ENCODE peak calls at places on chromosomes 3 and 15, in seven cellular contexts. X, P, B, I, R, D and T are unnamed samples.

GRCh38 chr3:144942501-144943197 is 971.0 kb downstream of the DIPK2A start:
- DNase-seq in D (no peak), I (no peak), P (no peak), R (no peak), X (no peak), B (no peak), T (no peak)

GRCh38 chr3:3552741-3553140 is 246.5 kb upstream of the LRRN1 start:
- DNase-seq in X (no peak), P (no peak), D (no peak), B (no peak), I (peak; percentile 1), R (no peak), T (no peak)

GRCh38 chr3:149091983-149092382 is 5.7 kb upstream of the HLTF start:
- DNase-seq in D (no peak), B (no peak), P (no peak), X (no peak), I (no peak), R (no peak), T (no peak)

GRCh38 chr3:56775356-56775914 is 26.3 kb downstream of the ARHGEF3 start:
- DNase-seq in X (no peak), B (peak; percentile 54), P (no peak), D (no peak), I (no peak), R (no peak), T (no peak)

GRCh38 chr15:67176195-67176971 is 78.1 kb downstream of the AAGAB start:
- DNase-seq in D (no peak), X (peak; percentile 71), P (peak; percentile 62), I (no peak), R (no peak), B (no peak), T (no peak)

GRCh38 chr3:120198305-120198878 is 86.6 kb downstream of the GPR156 start:
- DNase-seq in I (peak; percentile 61), B (peak; percentile 60), D (no peak), R (no peak), X (no peak), P (no peak), T (no peak)

GRCh38 chr3:125240496-125240895 is 27.9 kb upstream of the SLC12A8 start:
- DNase-seq in R (no peak), I (peak; percentile 34), B (peak; percentile 60), D (no peak), P (peak; percentile 40), X (no peak), T (no peak)

GRCh38 chr3:111338059-111338698 is 203.8 kb upstream of the CD96 start:
- DNase-seq in B (peak; percentile 90), R (no peak), X (peak; percentile 23), I (peak; percentile 89), D (no peak), P (peak; percentile 61), T (peak; percentile 42)

GRCh38 chr15:42608110-42608531 is 32.7 kb downstream of the STARD9 start:
- DNase-seq in P (peak; percentile 55), X (no peak), D (no peak), B (no peak), I (no peak), R (peak; percentile 6), T (no peak)

GRCh38 chr15:97078556-97078955 is 748.1 kb downstream of the NR2F2 start:
- DNase-seq in I (no peak), R (no peak), P (no peak), D (no peak), B (no peak), X (no peak), T (no peak)

GRCh38 chr3:182605882-182606611 is 187.3 kb upstream of the ATP11B start:
- DNase-seq in I (no peak), R (no peak), P (no peak), B (no peak), X (no peak), D (no peak), T (no peak)

GRCh38 chr15:74959643-74959939 is 3.0 kb upstream of the RPP25 start:
- DNase-seq in D (no peak), R (no peak), P (no peak), I (no peak), B (no peak), X (no peak), T (no peak)
- TF ChIP-seq CTCF in D (no peak), R (no peak), P (no peak), I (no peak), B (no peak), X (no peak), T (no peak)

GRCh38 chr15:29734917-29735572 is 87.2 kb downstream of the TJP1 start:
- DNase-seq in I (no peak), X (no peak), B (no peak), D (no peak), R (no peak), P (no peak), T (no peak)

GRCh38 chr15:29731865-29732264 is 90.4 kb downstream of the TJP1 start:
- DNase-seq in D (no peak), P (no peak), R (no peak), I (no peak), B (no peak), X (no peak), T (no peak)

GRCh38 chr15:29736012-29736744 is 86.1 kb downstream of the TJP1 start:
- DNase-seq in R (no peak), I (no peak), B (no peak), P (no peak), D (no peak), X (no peak), T (no peak)

GRCh38 chr15:29740692-29741311 is 81.5 kb downstream of the TJP1 start:
- DNase-seq in R (no peak), P (no peak), I (no peak), B (peak; percentile 9), D (no peak), X (no peak), T (no peak)

GRCh38 chr15:29736745-29737023 is 85.6 kb downstream of the TJP1 start:
- DNase-seq in D (no peak), P (no peak), X (peak; percentile 39), R (no peak), B (peak; percentile 66), I (peak; percentile 18), T (no peak)
- H3K4me3 ChIP-seq in D (no peak overlapping the region), P (no peak overlapping the region), X (no peak overlapping the region), R (no peak overlapping the region), B (no peak overlapping the region), I (no peak overlapping the region), T (no peak overlapping the region)

GRCh38 chr15:76011611-76012010 is 613 bp downstream of the NRG4 start:
- DNase-seq in B (no peak), P (no peak), I (no peak), R (no peak), D (no peak), X (no peak), T (no peak)
- TF ChIP-seq CTCF in B (no peak), P (no peak), I (no peak), R (no peak), D (no peak), X (no peak), T (no peak)

DNA sequence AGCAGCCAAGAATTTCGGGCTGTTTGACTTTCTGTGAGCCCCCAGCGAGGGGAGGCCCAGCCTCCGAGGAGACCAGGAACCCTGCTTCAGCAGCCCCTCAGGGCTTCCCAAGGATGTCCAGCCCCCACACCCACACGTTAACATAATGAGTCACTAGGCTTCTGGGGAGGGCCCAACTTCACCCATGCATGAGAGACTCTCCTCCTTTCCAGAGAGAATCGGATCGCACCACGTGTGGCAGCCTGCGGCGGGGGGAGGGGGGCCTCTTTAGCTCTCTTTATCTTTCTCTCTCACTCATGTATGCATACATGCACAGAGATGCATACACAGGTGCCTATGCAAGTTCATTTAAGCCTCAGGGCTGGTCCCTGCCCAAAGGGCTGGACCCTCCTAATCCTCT is 3.1 kb upstream of the AP2M1 start:
- DNase-seq in D (no peak), I (peak; percentile 34), R (no peak), X (no peak), B (peak; percentile 58), P (no peak), T (no peak)
- H3K4me3 ChIP-seq in D (no peak overlapping the region), I (no peak overlapping the region), R (no peak overlapping the region), X (no peak overlapping the region), B (no peak overlapping the region), P (no peak overlapping the region), T (no peak overlapping the region)

GRCh38 chr3:186991470-186991869 is 61.1 kb downstream of the ST6GAL1 start:
- DNase-seq in D (no peak), R (no peak), X (no peak), P (no peak), B (no peak), I (no peak), T (no peak)
- TF ChIP-seq CTCF in D (no peak), R (no peak), X (no peak), P (no peak), B (no peak), I (no peak), T (no peak)

GRCh38 chr3:54633444-54634121 is 294.3 kb downstream of the LRTM1 start:
- DNase-seq in D (no peak), X (no peak), R (no peak), I (no peak), P (no peak), B (no peak), T (no peak)
- H3K4me3 ChIP-seq in D (no peak overlapping the region), X (no peak overlapping the region), R (no peak overlapping the region), I (no peak overlapping the region), P (no peak overlapping the region), B (no peak overlapping the region), T (no peak overlapping the region)

DNA sequence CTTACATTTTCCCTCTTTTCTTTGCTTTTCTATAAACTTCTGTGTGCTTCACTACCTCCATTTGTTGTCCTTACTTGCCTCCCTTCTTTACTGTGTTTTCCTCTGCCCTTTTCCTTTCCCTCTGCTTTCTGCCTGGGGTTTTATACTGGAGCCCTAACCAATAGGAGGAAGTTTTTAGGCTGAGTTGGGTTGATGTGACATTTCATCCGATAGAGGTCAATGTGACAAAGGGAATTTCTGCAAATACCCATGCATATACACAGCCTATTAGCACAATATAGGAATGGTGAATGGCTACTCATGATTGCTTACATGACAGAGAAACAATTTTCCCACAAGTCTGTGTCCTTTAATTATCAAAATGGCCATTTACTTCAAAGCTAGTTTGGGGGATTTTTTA is 153.0 kb upstream of the ARPP21 start:
- DNase-seq in I (no peak), X (no peak), R (no peak), D (no peak), B (no peak), P (no peak), T (no peak)
- TF ChIP-seq CTCF in I (no peak), X (no peak), R (no peak), D (no peak), B (no peak), P (no peak), T (no peak)

DNA sequence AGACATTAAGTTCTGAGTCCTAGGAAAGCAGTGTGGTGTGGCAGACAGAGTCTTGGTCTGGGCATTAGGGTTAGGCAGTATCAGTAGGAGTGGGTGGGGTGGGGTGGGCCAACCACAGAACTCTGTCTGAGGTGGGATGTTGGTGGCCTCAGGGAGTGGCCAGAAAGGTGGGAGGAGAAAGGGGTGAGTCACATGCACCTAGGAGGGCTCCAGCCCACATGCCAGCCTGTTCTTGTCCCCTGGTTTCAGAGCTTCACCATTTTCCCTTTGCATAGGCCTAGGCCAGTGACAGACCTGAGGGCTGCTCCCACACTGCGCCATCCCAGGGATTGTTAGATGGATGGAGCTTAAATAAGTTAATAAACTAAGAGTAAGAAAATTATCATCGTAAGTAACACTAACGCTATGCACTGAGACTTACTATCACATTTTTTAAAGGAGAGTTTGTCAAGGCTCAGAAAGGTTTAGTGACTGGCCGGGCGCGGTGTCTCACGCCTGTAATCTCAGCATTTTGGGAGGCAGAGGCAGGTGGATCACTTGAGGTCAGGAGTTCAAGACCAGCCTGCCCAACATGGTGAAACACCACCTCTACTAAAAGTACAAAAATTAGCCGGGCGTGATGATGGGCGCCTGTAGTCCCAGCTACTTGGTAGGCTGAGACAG is 33.8 kb downstream of the DNASE1L3 start:
- DNase-seq in X (no peak), P (no peak), I (no peak), B (no peak), D (no peak), R (no peak), T (no peak)
- H3K4me3 ChIP-seq in X (no peak overlapping the region), P (no peak overlapping the region), I (no peak overlapping the region), B (no peak overlapping the region), D (no peak overlapping the region), R (no peak overlapping the region), T (no peak overlapping the region)